ENCODE peak calls at places on chromosomes 3 and 15, in four cellular contexts. C is K562, O is HepG2, H is WTC11. T is an unnamed sample.

GRCh38 chr15:71496336-71496955 is 313.9 kb upstream of the NR2E3 start:
- DNase-seq in C (no peak), O (no peak), H (no peak), T (no peak)

GRCh38 chr3:187735837-187736236 is 9.4 kb downstream of the BCL6 start:
- DNase-seq in H (no peak), O (no peak), C (no peak), T (no peak)

GRCh38 chr3:30496496-30496966 is 109.9 kb upstream of the TGFBR2 start:
- DNase-seq in C (no peak), H (no peak), O (no peak), T (no peak)

GRCh38 chr3:83971693-83972092 is 987.1 kb upstream of the CADM2 start:
- DNase-seq in H (no peak), C (no peak), O (no peak), T (no peak)

GRCh38 chr3:8869613-8870012 is 93.7 kb downstream of the RAD18 start:
- DNase-seq in O (peak; percentile 77), C (no peak), H (no peak), T (no peak)

GRCh38 chr15:89198934-89199333 is 22.4 kb downstream of the RLBP1 start:
- DNase-seq in O (no peak), H (no peak), C (no peak), T (no peak)

GRCh38 chr15:98795980-98796379 is 147.6 kb downstream of the IGF1R start:
- DNase-seq in O (no peak), C (no peak), H (no peak), T (no peak)

GRCh38 chr3:65627102-65627501 is 411.6 kb downstream of the MAGI1 start:
- DNase-seq in H (no peak), O (no peak), C (no peak), T (no peak)

GRCh38 chr3:177591371-177591770 is 394.1 kb upstream of the TBL1XR1 start:
- DNase-seq in C (no peak), H (no peak), O (no peak), T (no peak)

GRCh38 chr3:47024932-47025331 is 45.5 kb downstream of the NBEAL2 start:
- DNase-seq in H (no peak), O (no peak), C (no peak), T (no peak)

GRCh38 chr15:74007820-74008371 is 13.4 kb downstream of the PML start:
- DNase-seq in H (no peak), O (no peak), C (no peak), T (no peak)

GRCh38 chr15:40828447-40829036 is at the start of gene PPP1R14D:
- DNase-seq in O (no peak), C (no peak), H (no peak), T (no peak)

GRCh38 chr15:56215769-56216168 is 27.9 kb downstream of the RFX7 start:
- DNase-seq in H (no peak), C (no peak), O (no peak), T (peak; percentile 18)

GRCh38 chr3:131232711-131233267 is 148.8 kb upstream of the NUDT16 start:
- DNase-seq in H (no peak), C (no peak), O (no peak), T (no peak)

GRCh38 chr15:64897345-64897985 is 14.2 kb upstream of the ANKDD1A start:
- DNase-seq in O (no peak), C (no peak), H (no peak), T (no peak)

GRCh38 chr3:120119846-120120510 is 25.7 kb upstream of the GSK3B start:
- DNase-seq in C (no peak), O (no peak), H (no peak), T (no peak)

GRCh38 chr15:80309769-80310384 is 57.9 kb upstream of the CTXND1 start:
- DNase-seq in O (peak; percentile 24), C (peak; percentile 37), H (peak; percentile 35), T (peak; percentile 61)

GRCh38 chr3:128366136-128366535 is 100.6 kb downstream of the DNAJB8 start:
- DNase-seq in O (no peak), C (no peak), H (no peak), T (no peak)

GRCh38 chr3:141370065-141370533 is 1.8 kb downstream of the ZBTB38 start:
- DNase-seq in H (peak; percentile 23), O (peak; percentile 94), C (peak; percentile 82), T (peak; percentile 84)

GRCh38 chr15:65757256-65757655 is 34.8 kb downstream of the DENND4A start:
- DNase-seq in O (peak; percentile 10), H (no peak), C (no peak), T (no peak)

GRCh38 chr15:33234019-33234418 is 39.5 kb upstream of the FMN1 start:
- DNase-seq in C (no peak), O (peak; percentile 15), H (no peak), T (peak; percentile 23)

GRCh38 chr3:55477306-55478010 is 9.6 kb downstream of the WNT5A start:
- DNase-seq in O (no peak), H (no peak), C (no peak), T (no peak)

GRCh38 chr3:99534951-99535704 is 103.3 kb upstream of the COL8A1 start:
- DNase-seq in O (no peak), H (no peak), C (no peak), T (no peak)

GRCh38 chr3:59774613-59775012 is 724.8 kb upstream of the CFAP20DC start:
- DNase-seq in C (no peak), O (no peak), H (no peak), T (no peak)

GRCh38 chr3:89184151-89184550 is 76.7 kb downstream of the EPHA3 start:
- DNase-seq in C (no peak), O (no peak), H (no peak), T (no peak)

GRCh38 chr3:66378256-66378655 is 122.6 kb downstream of the LRIG1 start:
- DNase-seq in O (no peak), C (peak; percentile 23), H (peak; percentile 67), T (peak; percentile 62)

GRCh38 chr15:80142646-80143045 is 10.2 kb upstream of the FAH start:
- DNase-seq in C (no peak), O (no peak), H (no peak), T (no peak)

GRCh38 chr15:94265009-94265408 is 33.6 kb downstream of the MCTP2 start:
- DNase-seq in H (no peak), C (no peak), O (no peak), T (no peak)

GRCh38 chr3:67531149-67532101 is 123.0 kb downstream of the SUCLG2 start:
- DNase-seq in H (no peak), O (no peak), C (no peak), T (no peak)

GRCh38 chr15:83697716-83698115 is 43.8 kb downstream of the ADAMTSL3 start:
- DNase-seq in C (no peak), O (no peak), H (no peak), T (no peak)

GRCh38 chr15:86572368-86572841 is 492.7 kb downstream of the AGBL1 start:
- DNase-seq in C (no peak), O (no peak), H (peak; percentile 10), T (no peak)

DNA sequence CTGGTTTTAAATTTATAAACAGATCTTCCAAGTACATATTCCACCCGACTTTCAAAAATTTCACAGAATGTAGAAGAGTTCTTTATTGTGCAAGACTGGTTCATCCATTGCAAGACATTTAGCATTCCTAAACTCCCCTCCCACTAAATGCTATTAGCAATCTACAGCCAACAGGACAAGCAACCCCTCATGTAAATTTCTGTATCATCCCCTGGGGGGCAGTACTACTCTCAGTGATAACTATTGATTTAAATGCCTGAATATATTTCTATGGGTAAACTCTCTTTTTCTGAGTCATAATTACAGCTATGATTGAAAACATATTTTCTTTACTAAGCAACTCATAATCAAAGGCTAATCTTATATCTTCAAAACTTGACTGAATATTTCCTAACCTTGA is 10.7 kb upstream of the SLC15A2 start:
- DNase-seq in C (peak; percentile 24), H (no peak), O (peak; percentile 35), T (peak; percentile 22)
- TF ChIP-seq ELF4 in C (no peak), H (no peak), O (no peak), T (no peak)

GRCh38 chr3:87037652-87038051 is 46.7 kb upstream of the VGLL3 start:
- DNase-seq in H (no peak), O (no peak), C (no peak), T (no peak)
- TF ChIP-seq ELF4 in H (no peak), O (no peak), C (no peak), T (no peak)

GRCh38 chr15:66765478-66766281 is 63.6 kb downstream of the SMAD6 start:
- DNase-seq in O (peak; percentile 93), H (no peak), C (no peak), T (no peak)
- TF ChIP-seq ELF4 in O (no peak), H (no peak), C (no peak), T (no peak)

GRCh38 chr3:134357914-134358811 is 16.1 kb downstream of the AMOTL2 start:
- DNase-seq in O (peak; percentile 87), H (peak; percentile 22), C (peak; percentile 26), T (no peak)
- TF ChIP-seq ELF4 in O (no peak), H (no peak), C (no peak), T (no peak)

GRCh38 chr3:64355473-64355872 is 130.2 kb upstream of the PRICKLE2 start:
- DNase-seq in H (no peak), O (no peak), C (no peak), T (no peak)

GRCh38 chr3:64352596-64352989 is 127.3 kb upstream of the PRICKLE2 start:
- DNase-seq in H (no peak), O (no peak), C (no peak), T (no peak)

GRCh38 chr3:64353256-64353655 is 128.0 kb upstream of the PRICKLE2 start:
- DNase-seq in O (no peak), H (no peak), C (no peak), T (no peak)

GRCh38 chr3:64354956-64355355 is 129.7 kb upstream of the PRICKLE2 start:
- DNase-seq in C (no peak), O (no peak), H (no peak), T (no peak)

GRCh38 chr3:64354221-64354620 is 129.0 kb upstream of the PRICKLE2 start:
- DNase-seq in O (no peak), H (no peak), C (no peak), T (no peak)
- TF ChIP-seq ELF4 in O (no peak), H (no peak), C (no peak), T (no peak)

GRCh38 chr15:100596792-100597191 is 5.2 kb downstream of the LINS1 start:
- DNase-seq in C (peak; percentile 65), O (no peak), H (no peak), T (no peak)
- TF ChIP-seq ELF4 in C (no peak), O (no peak), H (no peak), T (no peak)

T was measured in HEK293T.